ENCODE peak calls at places on chromosomes 4 and X, in four cellular contexts. X is H1, A is body of pancreas, N is right lobe of liver. C is an unnamed sample.

GRCh38 chrX:134382821-134383220 is 77.1 kb upstream of the HPRT1 start:
- DNase-seq in A (no peak), X (no peak), N (no peak), C (no peak)

GRCh38 chr4:38105475-38105874 is 145.3 kb downstream of the PTTG2 start:
- DNase-seq in A (no peak), X (no peak), N (no peak), C (no peak)

GRCh38 chr4:84879651-84880200 is 86.8 kb downstream of the WDFY3 start:
- DNase-seq in X (no peak), A (no peak), N (no peak), C (no peak)

GRCh38 chr4:154065368-154065767 is 276.5 kb upstream of the SFRP2 start:
- DNase-seq in X (no peak), A (no peak), N (no peak), C (no peak)

GRCh38 chr4:147828361-147828760 is 96.5 kb downstream of the ARHGAP10 start:
- DNase-seq in A (no peak), X (no peak), N (no peak), C (no peak)

GRCh38 chr4:47538516-47538915 is 53.4 kb downstream of the ATP10D start:
- DNase-seq in N (no peak), A (no peak), X (no peak), C (no peak)

GRCh38 chrX:130555341-130555740 is 153.6 kb downstream of the RBMX2 start:
- DNase-seq in A (no peak), X (no peak), N (no peak), C (no peak)

GRCh38 chrX:134406230-134406794 is 53.7 kb upstream of the HPRT1 start:
- DNase-seq in A (no peak), N (no peak), X (no peak), C (no peak)

GRCh38 chr4:6762244-6762615 is 20.3 kb upstream of the KIAA0232 start:
- DNase-seq in A (no peak), X (no peak), N (no peak), C (no peak)

GRCh38 chrX:153873282-153874090 is 12.5 kb downstream of the L1CAM start:
- DNase-seq in A (no peak), N (no peak), X (no peak), C (no peak)

DNA sequence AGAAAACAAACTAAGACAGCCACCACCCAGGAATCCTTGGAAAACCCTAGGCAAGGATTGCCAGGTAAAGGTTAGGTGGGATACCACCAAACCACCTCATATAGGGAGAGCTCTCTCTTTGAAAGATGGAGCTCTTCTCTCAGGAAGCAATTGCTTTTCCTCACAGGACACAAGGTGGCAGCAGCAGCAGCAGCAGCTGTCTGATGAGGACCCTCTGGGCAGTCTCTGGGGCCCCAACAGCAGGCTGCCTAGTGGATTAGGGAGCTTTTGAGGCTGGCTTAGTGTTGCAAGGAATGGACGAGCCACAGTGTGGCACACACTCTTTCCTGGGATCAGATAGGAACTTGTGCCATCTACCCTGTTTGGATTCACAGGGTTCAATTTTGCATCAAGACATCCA is 41.4 kb upstream of the CHRDL1 start:
- DNase-seq in A (no peak), N (no peak), X (no peak), C (no peak)
- TF ChIP-seq CTCF in A (no peak), N (no peak), X (peak), C (no peak)

GRCh38 chr4:7784131-7784870 is 155.4 kb downstream of the AFAP1 start:
- DNase-seq in N (peak), X (no peak), A (no peak), C (no peak)

GRCh38 chr4:7785017-7785416 is 154.6 kb downstream of the AFAP1 start:
- DNase-seq in N (peak), A (no peak), X (no peak), C (no peak)

GRCh38 chr4:7781993-7782392 is 157.7 kb downstream of the AFAP1 start:
- DNase-seq in X (no peak), N (peak), A (no peak), C (no peak)

GRCh38 chr4:7782783-7783182 is 156.9 kb downstream of the AFAP1 start:
- DNase-seq in A (no peak), X (no peak), N (no peak), C (no peak)

GRCh38 chr4:7783560-7783959 is 156.1 kb downstream of the AFAP1 start:
- DNase-seq in X (no peak), N (peak), A (no peak), C (no peak)
- H3K27ac ChIP-seq in X (no peak), N (no peak), A (no peak), C (peak)

GRCh38 chr4:121379276-121379675 is 1.5 kb downstream of the QRFPR start:
- DNase-seq in A (no peak), N (no peak), X (no peak), C (no peak)

GRCh38 chr4:121377065-121377464 is 3.8 kb downstream of the QRFPR start:
- DNase-seq in N (no peak), A (no peak), X (no peak), C (no peak)

GRCh38 chr4:121376541-121376940 is 4.3 kb downstream of the QRFPR start:
- DNase-seq in N (no peak), X (no peak), A (no peak), C (no peak)

GRCh38 chr4:121381148-121381462 is 287 bp upstream of the QRFPR start:
- DNase-seq in N (no peak), A (no peak), X (no peak), C (no peak)

GRCh38 chr4:121380448-121381147 is at the start of gene QRFPR:
- DNase-seq in X (peak), N (no peak), A (no peak), C (no peak)
- H3K4me3 ChIP-seq in X (peak), N (no peak), A (no peak), C (peak)

DNA sequence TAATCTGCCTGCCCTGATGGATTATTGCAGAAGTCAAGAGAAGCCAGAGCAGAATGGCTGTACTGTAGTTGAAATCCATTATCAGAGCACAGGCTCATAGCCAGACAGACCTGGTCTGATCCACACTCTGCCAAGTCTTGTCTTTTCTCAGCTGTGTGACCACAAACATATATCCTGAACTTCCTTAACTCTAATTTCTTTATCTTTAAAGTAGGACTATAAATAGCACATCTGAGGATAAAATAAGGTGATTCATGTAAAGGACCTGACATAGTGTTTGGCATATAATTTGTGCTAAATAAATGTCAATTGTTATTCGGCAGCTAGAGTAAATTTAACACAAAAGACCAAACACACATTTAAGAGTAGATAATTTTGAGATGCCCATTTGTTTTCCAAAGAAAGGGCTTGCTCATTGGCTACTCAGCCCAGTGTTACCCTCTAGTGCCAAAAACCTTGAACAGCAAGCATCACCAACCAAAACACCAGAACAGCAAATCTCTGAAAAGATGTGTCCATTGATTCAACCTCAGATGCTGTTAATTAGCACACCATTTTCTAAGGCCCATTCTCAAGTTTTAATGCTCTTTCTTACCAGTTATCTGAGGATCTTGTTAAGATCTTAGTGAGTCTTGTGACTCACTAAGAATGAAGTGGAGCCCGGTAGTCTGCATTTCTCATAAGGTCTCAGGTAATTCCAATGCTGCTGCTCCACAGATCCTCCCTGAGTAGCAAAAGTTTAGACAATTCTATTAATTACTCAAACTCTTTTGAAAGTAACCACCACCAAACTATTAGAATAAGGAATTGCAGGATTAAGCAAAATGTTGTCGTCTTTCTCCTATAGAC is 108.8 kb downstream of the HHIP start:
- DNase-seq in A (peak), X (no peak), N (no peak), C (no peak)
- TF ChIP-seq CTCF in A (peak), X (peak), N (peak), C (no peak)

GRCh38 chrX:46587753-46588171 is 14.2 kb downstream of the CHST7 start:
- DNase-seq in N (no peak), A (no peak), X (no peak), C (no peak)
- H3K27ac ChIP-seq in N (no peak), A (peak), X (no peak), C (peak)

GRCh38 chrX:1202251-1202650 is 10.2 kb downstream of the CRLF2 start:
- DNase-seq in N (no peak), X (no peak), A (no peak), C (no peak)

GRCh38 chrX:1207496-1208025 is 4.9 kb downstream of the CRLF2 start:
- DNase-seq in X (no peak), N (no peak), A (no peak), C (no peak)

GRCh38 chrX:1210844-1211243 is 1.6 kb downstream of the CRLF2 start:
- DNase-seq in N (no peak), A (no peak), X (no peak), C (no peak)

DNA sequence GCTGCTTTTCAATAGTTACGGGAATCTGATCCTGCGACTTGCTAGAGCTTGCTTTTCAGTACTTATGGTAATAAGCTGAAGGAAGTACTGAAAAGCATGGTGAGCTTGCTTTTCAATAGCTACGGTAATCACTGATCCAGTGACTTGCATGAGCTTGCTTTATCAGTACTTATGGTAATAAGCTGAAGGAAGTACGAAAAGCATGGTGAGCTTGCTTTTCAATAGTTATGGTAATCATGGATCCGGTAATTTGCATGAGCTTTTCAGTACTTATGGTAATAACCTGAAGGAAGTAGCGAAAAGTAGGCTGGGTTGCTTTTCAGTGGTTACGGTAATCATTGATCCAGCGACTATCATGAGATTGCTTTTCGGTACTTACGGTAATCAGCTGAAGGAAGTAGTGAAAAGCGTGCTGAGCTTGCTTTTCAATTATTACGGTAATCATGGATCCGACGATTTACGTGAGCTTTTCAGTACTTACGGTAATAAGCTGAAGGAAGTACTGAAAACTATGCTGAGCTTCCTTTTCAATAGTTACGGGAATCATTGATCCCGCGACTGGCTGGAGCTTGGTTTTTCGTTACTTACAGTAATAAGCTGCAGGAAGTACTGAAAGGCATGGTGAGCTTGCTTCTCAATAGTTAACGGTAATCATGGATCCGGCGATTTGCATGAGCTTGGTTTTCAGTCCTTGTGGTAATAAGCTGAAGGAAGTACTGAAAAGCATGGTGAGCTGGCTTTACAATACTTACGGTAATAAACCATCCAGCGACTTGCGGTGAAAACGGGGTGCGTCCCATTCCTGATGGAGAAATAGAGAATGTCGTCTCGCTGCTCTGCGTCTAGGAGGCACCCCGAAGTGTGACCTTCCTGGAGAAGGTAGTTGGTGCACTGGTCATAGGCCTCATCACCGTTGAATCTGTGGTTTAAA is 6.5 kb downstream of the CRLF2 start:
- DNase-seq in N (no peak), X (peak), A (peak), C (no peak)
- H3K4me3 ChIP-seq in N (peak), X (peak), A (no peak), C (peak)

GRCh38 chr4:135834471-135834870 is 1632.9 kb upstream of the PABPC4L start:
- DNase-seq in N (no peak), A (no peak), X (no peak), C (no peak)
- TF ChIP-seq CTCF in N (no peak), A (no peak), X (no peak), C (no peak)

C was measured in coronary artery.